ENCODE peak calls at places on chromosomes 5 and 9, in four cellular contexts. B is HepG2, Y is GM12878, R is K562. S is an unnamed sample.

GRCh38 chr5:84014966-84015365 is 294.3 kb upstream of the HAPLN1 start:
- DNase-seq in B (no peak), Y (no peak), R (no peak), S (no peak)

GRCh38 chr9:110875275-110875674 is 163.0 kb downstream of the LPAR1 start:
- DNase-seq in B (no peak), Y (peak), R (no peak), S (no peak)

GRCh38 chr9:37619806-37620205 is 27.4 kb upstream of the TOMM5 start:
- DNase-seq in B (no peak), Y (no peak), R (no peak), S (no peak)

GRCh38 chr9:114370985-114371335 is 16.8 kb downstream of the AKNA start:
- DNase-seq in B (no peak), Y (no peak), R (no peak), S (no peak)

GRCh38 chr5:17402291-17403121 is 95.5 kb upstream of the TAF11L2 start:
- DNase-seq in B (no peak), Y (no peak), R (no peak), S (no peak)

GRCh38 chr9:134150557-134151214 is 13.7 kb downstream of the RNU6ATAC start:
- DNase-seq in B (no peak), Y (no peak), R (no peak), S (no peak)

GRCh38 chr5:168295574-168296201 is 4.2 kb downstream of the WWC1 start:
- DNase-seq in B (no peak), Y (no peak), R (no peak), S (peak)

GRCh38 chr9:101119206-101119819 is 90.8 kb downstream of the PLPPR1 start:
- DNase-seq in B (peak), Y (no peak), R (peak), S (peak)

GRCh38 chr5:17157916-17158529 is 59.4 kb upstream of the BASP1 start:
- DNase-seq in B (no peak), Y (no peak), R (no peak), S (peak)

GRCh38 chr5:174413520-174414314 is 310.7 kb upstream of the MSX2 start:
- DNase-seq in B (no peak), Y (no peak), R (no peak), S (no peak)

GRCh38 chr5:119808474-119808873 is 179.1 kb downstream of the FAM170A start:
- DNase-seq in B (peak), Y (no peak), R (no peak), S (no peak)

GRCh38 chr5:106860398-106861044 is 810.2 kb downstream of the EFNA5 start:
- DNase-seq in B (no peak), Y (no peak), R (no peak), S (no peak)

GRCh38 chr5:95843733-95844223 is 21.3 kb upstream of the GLRX start:
- DNase-seq in B (no peak), Y (no peak), R (no peak), S (peak)

GRCh38 chr9:127706836-127707241 is at the start of gene CFAP157:
- DNase-seq in B (no peak), Y (no peak), R (no peak), S (peak)

GRCh38 chr5:150140830-150141229 is 14.8 kb downstream of the PDGFRB start:
- DNase-seq in B (no peak), Y (no peak), R (no peak), S (no peak)

GRCh38 chr5:30099634-30100033 is 1093.9 kb upstream of the CDH6 start:
- DNase-seq in B (no peak), Y (no peak), R (no peak), S (peak)

GRCh38 chr5:148418511-148418910 is 34.8 kb downstream of the FBXO38 start:
- DNase-seq in B (no peak), Y (no peak), R (no peak), S (no peak)

GRCh38 chr9:108535526-108535925 is 320.3 kb downstream of the ACTL7B start:
- DNase-seq in B (peak), Y (no peak), R (peak), S (peak)

GRCh38 chr9:38067892-38068615 is 973 bp downstream of the SHB start:
- DNase-seq in B (no peak), Y (no peak), R (peak), S (no peak)

GRCh38 chr9:12723409-12724028 is 30.3 kb downstream of the TYRP1 start:
- DNase-seq in B (peak), Y (no peak), R (no peak), S (no peak)

GRCh38 chr5:150146862-150147579 is 8.6 kb downstream of the PDGFRB start:
- DNase-seq in B (no peak), Y (no peak), R (no peak), S (no peak)

GRCh38 chr5:132297211-132297940 is 3.2 kb downstream of the SLC22A4 start:
- DNase-seq in B (no peak), Y (no peak), R (no peak), S (no peak)

GRCh38 chr5:93359958-93360305 is 221.1 kb downstream of the NR2F1-AS1 start:
- DNase-seq in B (no peak), Y (no peak), R (no peak), S (no peak)

GRCh38 chr5:93355691-93356090 is 225.3 kb downstream of the NR2F1-AS1 start:
- DNase-seq in B (no peak), Y (no peak), R (no peak), S (no peak)

GRCh38 chr5:93360436-93361100 is 220.5 kb downstream of the NR2F1-AS1 start:
- DNase-seq in B (no peak), Y (no peak), R (no peak), S (no peak)

GRCh38 chr5:93357686-93358085 is 223.3 kb downstream of the NR2F1-AS1 start:
- DNase-seq in B (no peak), Y (no peak), R (no peak), S (no peak)

DNA sequence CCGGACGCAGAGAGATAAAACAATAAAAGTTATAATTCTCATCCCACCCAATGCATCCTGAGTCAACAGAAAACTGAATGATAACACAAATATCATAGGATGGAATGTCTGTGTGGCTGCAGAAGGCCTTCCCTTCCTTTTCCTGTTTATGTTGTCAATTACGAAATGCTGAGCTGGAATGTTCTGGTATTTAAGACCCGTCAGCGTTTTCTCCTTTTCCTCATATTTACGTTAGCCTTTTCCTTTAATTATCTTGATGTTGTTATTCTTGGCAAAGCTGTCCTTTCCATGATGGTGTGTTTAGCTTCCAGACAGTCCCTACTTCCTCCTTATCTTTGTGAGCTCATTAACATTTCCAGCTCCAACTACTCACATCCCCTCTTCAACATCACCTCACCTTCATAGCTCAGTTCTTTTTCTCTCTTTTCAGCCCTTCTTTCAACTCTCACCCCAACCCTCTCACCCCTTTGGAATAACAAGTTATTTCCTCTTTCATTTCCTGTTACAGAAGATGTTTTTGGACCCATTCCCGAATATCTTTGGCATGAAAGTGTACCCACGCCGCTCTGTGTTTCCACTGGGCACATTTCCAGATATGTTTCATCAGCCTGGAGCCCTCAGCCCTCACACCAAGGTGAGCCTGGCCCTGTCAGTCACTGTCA is 221.6 kb downstream of the NR2F1-AS1 start:
- DNase-seq in B (no peak), Y (no peak), R (no peak), S (peak)
- TF ChIP-seq RFX5 in B (no peak), Y (no peak), R (no peak), S (no peak)

DNA sequence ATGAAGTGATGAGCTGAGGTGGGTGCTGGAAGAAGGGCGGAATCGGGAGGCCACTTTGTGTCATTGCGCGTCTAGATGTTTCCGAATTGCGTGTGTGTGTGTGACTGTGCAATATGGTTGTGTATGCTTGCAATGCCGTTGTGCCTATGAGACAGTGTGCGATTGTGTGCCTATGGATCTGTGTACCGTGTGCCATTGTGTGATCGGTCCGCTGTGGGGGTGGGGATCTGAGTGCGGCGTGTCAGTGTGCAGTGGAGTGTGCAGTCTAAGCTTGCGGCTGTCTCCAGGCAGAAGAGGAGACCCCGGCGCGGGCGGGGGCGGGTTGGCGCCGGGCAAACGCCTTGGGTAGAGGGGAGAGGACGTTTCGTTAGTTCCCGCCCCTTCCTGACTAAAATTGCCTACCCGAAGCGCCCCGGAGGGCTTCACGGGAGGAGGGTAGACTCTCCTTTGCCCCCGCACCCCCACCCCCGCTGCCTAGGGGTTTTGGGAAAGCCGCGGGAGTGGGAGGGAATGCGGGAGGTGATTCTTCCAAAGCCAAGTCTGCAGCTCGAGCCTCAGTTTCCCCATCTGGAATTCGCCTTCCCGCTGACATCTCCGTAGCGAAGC is 24.2 kb downstream of the PCDHGC5 start:
- DNase-seq in B (no peak), Y (no peak), R (no peak), S (no peak)
- TF ChIP-seq ESRRA in B (no peak), Y (no peak), R (no peak), S (no peak)

GRCh38 chr9:129901922-129902321 is 66.7 kb downstream of the USP20 start:
- DNase-seq in B (no peak), Y (no peak), R (no peak), S (no peak)
- TF ChIP-seq USF2 in B (no peak), Y (no peak), R (no peak), S (no peak)

GRCh38 chr5:143402464-143403356 is 776 bp downstream of the NR3C1 start:
- DNase-seq in B (peak), Y (no peak), R (peak), S (no peak)
- TF ChIP-seq RFX5 in B (no peak), Y (no peak), R (no peak), S (no peak)

S was measured in A549.